ENCODE peak calls at places on chromosomes 12 and 14, in six cellular contexts. One of them, this sample, is unnamed.

GRCh38 chr12:2372178-2372577 is 319.4 kb downstream of the CACNA1C start:
- DNase-seq in lung microvascular endothelial cell: no peak
- DNase-seq in kidney tubule cell: no peak
- DNase-seq in astrocyte: no peak
- DNase-seq in GDM1: no peak
- DNase-seq in GM20000: no peak
- DNase-seq in this sample: no peak

GRCh38 chr14:54503476-54503875 is 6.2 kb upstream of the CGRRF1 start:
- DNase-seq in lung microvascular endothelial cell: peak
- DNase-seq in kidney tubule cell: peak
- DNase-seq in astrocyte: peak
- DNase-seq in GDM1: no peak
- DNase-seq in GM20000: no peak
- DNase-seq in this sample: peak

GRCh38 chr12:131025939-131026702 is 72.4 kb downstream of the ADGRD1 start:
- DNase-seq in lung microvascular endothelial cell: no peak
- DNase-seq in kidney tubule cell: no peak
- DNase-seq in astrocyte: no peak
- DNase-seq in GDM1: no peak
- DNase-seq in GM20000: no peak
- DNase-seq in this sample: no peak

GRCh38 chr14:69582207-69582606 is 7.5 kb upstream of the CCDC177 start:
- DNase-seq in lung microvascular endothelial cell: peak
- DNase-seq in kidney tubule cell: peak
- DNase-seq in astrocyte: peak
- DNase-seq in GDM1: no peak
- DNase-seq in GM20000: no peak
- DNase-seq in this sample: peak

GRCh38 chr12:122363782-122364181 is 58.7 kb downstream of the CLIP1 start:
- DNase-seq in lung microvascular endothelial cell: no peak
- DNase-seq in kidney tubule cell: no peak
- DNase-seq in astrocyte: no peak
- DNase-seq in GDM1: no peak
- DNase-seq in GM20000: no peak
- DNase-seq in this sample: no peak

GRCh38 chr14:35708072-35708471 is 101.0 kb downstream of the RALGAPA1 start:
- DNase-seq in lung microvascular endothelial cell: no peak
- DNase-seq in kidney tubule cell: peak
- DNase-seq in astrocyte: no peak
- DNase-seq in GDM1: no peak
- DNase-seq in GM20000: no peak
- DNase-seq in this sample: no peak

GRCh38 chr12:34288963-34289345 is 266.7 kb downstream of the ALG10 start:
- DNase-seq in lung microvascular endothelial cell: no peak
- DNase-seq in kidney tubule cell: no peak
- DNase-seq in astrocyte: no peak
- DNase-seq in GDM1: no peak
- DNase-seq in GM20000: no peak
- DNase-seq in this sample: no peak

GRCh38 chr12:78392918-78393317 is 471.7 kb upstream of the SYT1 start:
- DNase-seq in lung microvascular endothelial cell: no peak
- DNase-seq in kidney tubule cell: peak
- DNase-seq in astrocyte: peak
- DNase-seq in GDM1: peak
- DNase-seq in GM20000: no peak
- DNase-seq in this sample: no peak

GRCh38 chr12:8913702-8914032 is 642 bp upstream of the PHC1 start:
- DNase-seq in lung microvascular endothelial cell: no peak
- DNase-seq in kidney tubule cell: no peak
- DNase-seq in astrocyte: peak
- DNase-seq in GDM1: no peak
- DNase-seq in GM20000: peak
- DNase-seq in this sample: no peak

GRCh38 chr12:15220451-15220850 is 766 bp downstream of the RERG start:
- DNase-seq in lung microvascular endothelial cell: no peak
- DNase-seq in kidney tubule cell: no peak
- DNase-seq in astrocyte: no peak
- DNase-seq in GDM1: no peak
- DNase-seq in GM20000: no peak
- DNase-seq in this sample: no peak

GRCh38 chr12:4037747-4038312 is 164.6 kb upstream of the PARP11 start:
- DNase-seq in lung microvascular endothelial cell: peak
- DNase-seq in kidney tubule cell: peak
- DNase-seq in astrocyte: no peak
- DNase-seq in GDM1: no peak
- DNase-seq in GM20000: no peak
- DNase-seq in this sample: peak

GRCh38 chr14:97250925-97251324 is 453.7 kb downstream of the VRK1 start:
- DNase-seq in lung microvascular endothelial cell: no peak
- DNase-seq in kidney tubule cell: no peak
- DNase-seq in astrocyte: no peak
- DNase-seq in GDM1: no peak
- DNase-seq in GM20000: no peak
- DNase-seq in this sample: no peak

GRCh38 chr14:68216072-68216471 is 396.5 kb downstream of the RAD51B start:
- DNase-seq in lung microvascular endothelial cell: no peak
- DNase-seq in kidney tubule cell: no peak
- DNase-seq in astrocyte: no peak
- DNase-seq in GDM1: no peak
- DNase-seq in GM20000: no peak
- DNase-seq in this sample: no peak

GRCh38 chr12:128914908-128915563 is 61.8 kb downstream of the GLT1D1 start:
- DNase-seq in lung microvascular endothelial cell: no peak
- DNase-seq in kidney tubule cell: no peak
- DNase-seq in astrocyte: no peak
- DNase-seq in GDM1: peak
- DNase-seq in GM20000: peak
- DNase-seq in this sample: no peak

GRCh38 chr12:102652645-102653313 is 172.4 kb upstream of the IGF1 start:
- DNase-seq in lung microvascular endothelial cell: no peak
- DNase-seq in kidney tubule cell: no peak
- DNase-seq in astrocyte: no peak
- DNase-seq in GDM1: no peak
- DNase-seq in GM20000: no peak
- DNase-seq in this sample: no peak

GRCh38 chr14:68784995-68785816 is 7.7 kb downstream of the ZFP36L1 start:
- DNase-seq in lung microvascular endothelial cell: peak
- DNase-seq in kidney tubule cell: peak
- DNase-seq in astrocyte: peak
- DNase-seq in GDM1: no peak
- DNase-seq in GM20000: no peak
- DNase-seq in this sample: peak

GRCh38 chr12:109542014-109542413 is 31.3 kb downstream of the MMAB start:
- DNase-seq in lung microvascular endothelial cell: peak
- DNase-seq in kidney tubule cell: peak
- DNase-seq in astrocyte: peak
- DNase-seq in GDM1: no peak
- DNase-seq in GM20000: no peak
- DNase-seq in this sample: peak

GRCh38 chr12:10614056-10614370 is 604 bp upstream of the MAGOHB start:
- DNase-seq in lung microvascular endothelial cell: peak
- DNase-seq in kidney tubule cell: no peak
- DNase-seq in astrocyte: no peak
- DNase-seq in GDM1: no peak
- DNase-seq in GM20000: no peak
- DNase-seq in this sample: peak

GRCh38 chr14:23306113-23306411 is 571 bp upstream of the BCL2L2 start:
- DNase-seq in lung microvascular endothelial cell: no peak
- DNase-seq in kidney tubule cell: no peak
- DNase-seq in astrocyte: no peak
- DNase-seq in GDM1: no peak
- DNase-seq in GM20000: no peak
- DNase-seq in this sample: no peak

GRCh38 chr12:89516633-89517032 is 8.0 kb downstream of the GALNT4 start:
- DNase-seq in lung microvascular endothelial cell: no peak
- DNase-seq in kidney tubule cell: no peak
- DNase-seq in astrocyte: no peak
- DNase-seq in GDM1: no peak
- DNase-seq in GM20000: no peak
- DNase-seq in this sample: no peak

GRCh38 chr12:76491292-76491691 is 68.3 kb downstream of the OSBPL8 start:
- DNase-seq in lung microvascular endothelial cell: no peak
- DNase-seq in kidney tubule cell: no peak
- DNase-seq in astrocyte: no peak
- DNase-seq in GDM1: no peak
- DNase-seq in GM20000: no peak
- DNase-seq in this sample: no peak

GRCh38 chr12:127339065-127339464 is 927.9 kb upstream of the TMEM132C start:
- DNase-seq in lung microvascular endothelial cell: no peak
- DNase-seq in kidney tubule cell: no peak
- DNase-seq in astrocyte: no peak
- DNase-seq in GDM1: no peak
- DNase-seq in GM20000: no peak
- DNase-seq in this sample: no peak

GRCh38 chr12:73867147-73867546 is 670.5 kb upstream of the ATXN7L3B start:
- DNase-seq in lung microvascular endothelial cell: no peak
- DNase-seq in kidney tubule cell: no peak
- DNase-seq in astrocyte: no peak
- DNase-seq in GDM1: no peak
- DNase-seq in GM20000: no peak
- DNase-seq in this sample: peak

GRCh38 chr14:51666831-51667230 is 15.1 kb downstream of the FRMD6 start:
- DNase-seq in lung microvascular endothelial cell: no peak
- DNase-seq in kidney tubule cell: peak
- DNase-seq in astrocyte: no peak
- DNase-seq in GDM1: no peak
- DNase-seq in GM20000: no peak
- DNase-seq in this sample: no peak

GRCh38 chr12:89882051-89882450 is 173.4 kb upstream of the ATP2B1 start:
- DNase-seq in lung microvascular endothelial cell: no peak
- DNase-seq in kidney tubule cell: peak
- DNase-seq in astrocyte: peak
- DNase-seq in GDM1: no peak
- DNase-seq in GM20000: peak
- DNase-seq in this sample: no peak

GRCh38 chr12:113980537-113981337 is 14.6 kb upstream of the RBM19 start:
- DNase-seq in lung microvascular endothelial cell: peak
- DNase-seq in kidney tubule cell: peak
- DNase-seq in astrocyte: peak
- DNase-seq in GDM1: peak
- DNase-seq in GM20000: peak
- DNase-seq in this sample: peak

GRCh38 chr12:18971932-18972331 is 157.6 kb upstream of the PLEKHA5 start:
- DNase-seq in lung microvascular endothelial cell: no peak
- DNase-seq in kidney tubule cell: no peak
- DNase-seq in astrocyte: no peak
- DNase-seq in GDM1: no peak
- DNase-seq in GM20000: no peak
- DNase-seq in this sample: no peak

GRCh38 chr14:96117101-96117897 is 78.1 kb downstream of the C14orf132 start:
- DNase-seq in lung microvascular endothelial cell: no peak
- DNase-seq in kidney tubule cell: no peak
- DNase-seq in astrocyte: peak
- DNase-seq in GDM1: no peak
- DNase-seq in GM20000: no peak
- DNase-seq in this sample: peak

GRCh38 chr14:64720190-64720589 is 16.0 kb downstream of the PLEKHG3 start:
- DNase-seq in lung microvascular endothelial cell: peak
- DNase-seq in kidney tubule cell: peak
- DNase-seq in astrocyte: peak
- DNase-seq in GDM1: no peak
- DNase-seq in GM20000: no peak
- DNase-seq in this sample: peak

GRCh38 chr12:16118586-16118985 is 158.9 kb downstream of the SLC15A5 start:
- DNase-seq in lung microvascular endothelial cell: no peak
- DNase-seq in kidney tubule cell: no peak
- DNase-seq in astrocyte: peak
- DNase-seq in GDM1: no peak
- DNase-seq in GM20000: no peak
- DNase-seq in this sample: no peak

This sample was measured in bronchial epithelial cell.